ENCODE peak calls at places on chromosomes 16 and 17, in five cellular contexts. V, Z, N, F and B are unnamed samples.

GRCh38 chr17:82399601-82400101 is 18.5 kb upstream of the HEXD start:
- DNase-seq in F (no peak), V (no peak), Z (peak; percentile 66), N (no peak), B (no peak)

GRCh38 chr16:67966549-67967182 is 1.8 kb downstream of the SLC12A4 start:
- DNase-seq in N (no peak), F (no peak), Z (peak; percentile 74), V (peak; percentile 75), B (peak; percentile 67)

GRCh38 chr16:21639493-21639892 is 12.9 kb downstream of the IGSF6 start:
- DNase-seq in Z (no peak), F (no peak), N (no peak), V (no peak), B (no peak)

GRCh38 chr17:64171041-64171440 is 41.1 kb upstream of the ERN1 start:
- DNase-seq in V (peak; percentile 29), F (no peak), Z (no peak), N (no peak), B (peak; percentile 75)

GRCh38 chr17:17569691-17570090 is 21.8 kb downstream of the PEMT start:
- DNase-seq in V (no peak), F (peak; percentile 75), Z (no peak), N (no peak), B (no peak)

GRCh38 chr17:57356722-57357391 is 100.5 kb downstream of the MSI2 start:
- DNase-seq in Z (no peak), V (no peak), F (no peak), N (no peak), B (no peak)

GRCh38 chr17:27532269-27533067 is 76.2 kb downstream of the KSR1 start:
- DNase-seq in F (peak; percentile 65), N (no peak), V (no peak), Z (peak; percentile 20), B (no peak)

GRCh38 chr17:79838541-79839274 is 532 bp downstream of the CBX4 start:
- DNase-seq in N (peak; percentile 60), Z (peak; percentile 51), F (peak; percentile 67), V (peak; percentile 58), B (peak; percentile 63)